ENCODE peak calls at places on chromosomes 2 and 18, in five cellular contexts. N, T, S, B and M are unnamed samples.

GRCh38 chr2:195898505-195898904 is 170.1 kb downstream of the DNAH7 start:
- DNase-seq in N (peak), T (no peak), S (peak), B (peak), M (no peak)

GRCh38 chr2:59575191-59575590 is 978.3 kb downstream of the BCL11A start:
- DNase-seq in N (no peak), T (no peak), S (no peak), B (no peak), M (no peak)

GRCh38 chr2:109736177-109736827 is 57.8 kb upstream of the RGPD5 start:
- DNase-seq in N (peak), T (no peak), S (no peak), B (peak), M (no peak)

GRCh38 chr2:63434597-63434996 is 153.7 kb downstream of the WDPCP start:
- DNase-seq in N (no peak), T (no peak), S (no peak), B (no peak), M (no peak)

GRCh38 chr2:140117371-140117770 is 1337.2 kb upstream of the NXPH2 start:
- DNase-seq in N (no peak), T (no peak), S (no peak), B (peak), M (no peak)

GRCh38 chr2:85181844-85182456 is 48.8 kb downstream of the TCF7L1 start:
- DNase-seq in N (no peak), T (peak), S (no peak), B (no peak), M (no peak)

GRCh38 chr2:187364696-187365095 is 83.4 kb downstream of the CALCRL start:
- DNase-seq in N (no peak), T (no peak), S (no peak), B (no peak), M (no peak)

GRCh38 chr2:84450288-84451227 is 8.5 kb downstream of the SUCLG1 start:
- DNase-seq in N (no peak), T (no peak), S (no peak), B (no peak), M (no peak)

GRCh38 chr2:129354662-129355061 is 624.8 kb upstream of the RAB6C start:
- DNase-seq in N (no peak), T (no peak), S (no peak), B (no peak), M (no peak)

GRCh38 chr2:196066794-196067382 is 1.7 kb downstream of the DNAH7 start:
- DNase-seq in N (no peak), T (no peak), S (no peak), B (peak), M (no peak)

GRCh38 chr2:104026726-104027125 is 827.2 kb upstream of the POU3F3 start:
- DNase-seq in N (no peak), T (no peak), S (no peak), B (no peak), M (no peak)

GRCh38 chr18:76494541-76495403 is at the start of gene ZNF516:
- DNase-seq in N (no peak), T (no peak), S (peak), B (peak), M (no peak)

GRCh38 chr2:129443235-129443884 is 536.1 kb upstream of the RAB6C start:
- DNase-seq in N (no peak), T (no peak), S (no peak), B (no peak), M (no peak)

GRCh38 chr18:33751613-33752221 is 173.7 kb downstream of the ASXL3 start:
- DNase-seq in N (no peak), T (no peak), S (no peak), B (peak), M (no peak)

GRCh38 chr18:41858761-41859555 is 96.1 kb upstream of the PIK3C3 start:
- DNase-seq in N (no peak), T (no peak), S (no peak), B (no peak), M (no peak)

GRCh38 chr18:68148862-68149261 is 566.0 kb downstream of the TMX3 start:
- DNase-seq in N (no peak), T (no peak), S (no peak), B (no peak), M (no peak)

GRCh38 chr2:88603146-88603545 is 24.1 kb downstream of the EIF2AK3 start:
- DNase-seq in N (no peak), T (no peak), S (no peak), B (no peak), M (no peak)

GRCh38 chr2:86623549-86624547 is at the start of gene RNF103:
- DNase-seq in N (peak), T (peak), S (peak), B (peak), M (peak)

GRCh38 chr2:237025090-237025865 is 60.4 kb upstream of the COPS8 start:
- DNase-seq in N (peak), T (peak), S (no peak), B (peak), M (peak)

GRCh38 chr18:48982269-48982668 is 31.5 kb upstream of the SMAD7 start:
- DNase-seq in N (no peak), T (no peak), S (no peak), B (no peak), M (no peak)

GRCh38 chr18:4524096-4524495 is 69.0 kb upstream of the DLGAP1 start:
- DNase-seq in N (no peak), T (no peak), S (no peak), B (no peak), M (no peak)

GRCh38 chr18:5667356-5667755 is 123.6 kb upstream of the EPB41L3 start:
- DNase-seq in N (no peak), T (no peak), S (no peak), B (no peak), M (no peak)

GRCh38 chr2:25558262-25558661 is 115.1 kb downstream of the DTNB start:
- DNase-seq in N (no peak), T (no peak), S (no peak), B (peak), M (peak)

GRCh38 chr2:60405266-60405665 is 148.2 kb downstream of the BCL11A start:
- DNase-seq in N (no peak), T (no peak), S (no peak), B (no peak), M (no peak)

GRCh38 chr18:45962461-45962860 is 4.7 kb downstream of the EPG5 start:
- DNase-seq in N (no peak), T (no peak), S (no peak), B (peak), M (no peak)

GRCh38 chr2:12177052-12177994 is 430.9 kb downstream of the LPIN1 start:
- DNase-seq in N (no peak), T (peak), S (peak), B (peak), M (peak)

GRCh38 chr2:216714412-216714775 is 19.0 kb upstream of the IGFBP5 start:
- DNase-seq in N (no peak), T (no peak), S (no peak), B (peak), M (no peak)

GRCh38 chr18:58539659-58540380 is 89.1 kb downstream of the ALPK2 start:
- DNase-seq in N (no peak), T (no peak), S (no peak), B (peak), M (no peak)

GRCh38 chr2:10720983-10721343 is 467 bp upstream of the ATP6V1C2 start:
- DNase-seq in N (no peak), T (no peak), S (no peak), B (no peak), M (no peak)

GRCh38 chr2:108268001-108268400 is 20.7 kb upstream of the SULT1C2 start:
- DNase-seq in N (no peak), T (no peak), S (no peak), B (peak), M (no peak)

GRCh38 chr2:132420776-132421175 is 4.2 kb downstream of the GPR39 start:
- DNase-seq in N (no peak), T (no peak), S (no peak), B (peak), M (no peak)

GRCh38 chr2:198054299-198054698 is 249.9 kb downstream of the PLCL1 start:
- DNase-seq in N (no peak), T (no peak), S (no peak), B (peak), M (no peak)

GRCh38 chr2:197107291-197108269 is 181.1 kb upstream of the PGAP1 start:
- DNase-seq in N (peak), T (peak), S (peak), B (no peak), M (no peak)

GRCh38 chr2:204628926-204629661 is 83.8 kb downstream of the PARD3B start:
- DNase-seq in N (no peak), T (no peak), S (no peak), B (no peak), M (no peak)

GRCh38 chr2:201854221-201854801 is 48.0 kb downstream of the CDK15 start:
- DNase-seq in N (no peak), T (no peak), S (no peak), B (peak), M (no peak)

GRCh38 chr2:235737396-235737795 is 243.6 kb downstream of the AGAP1 start:
- DNase-seq in N (no peak), T (no peak), S (no peak), B (peak), M (no peak)

GRCh38 chr18:9925369-9925768 is 11.6 kb downstream of the VAPA start:
- DNase-seq in N (no peak), T (no peak), S (no peak), B (no peak), M (no peak)

GRCh38 chr18:44693030-44693784 is 12.5 kb downstream of the SETBP1 start:
- DNase-seq in N (no peak), T (no peak), S (no peak), B (peak), M (no peak)

DNA sequence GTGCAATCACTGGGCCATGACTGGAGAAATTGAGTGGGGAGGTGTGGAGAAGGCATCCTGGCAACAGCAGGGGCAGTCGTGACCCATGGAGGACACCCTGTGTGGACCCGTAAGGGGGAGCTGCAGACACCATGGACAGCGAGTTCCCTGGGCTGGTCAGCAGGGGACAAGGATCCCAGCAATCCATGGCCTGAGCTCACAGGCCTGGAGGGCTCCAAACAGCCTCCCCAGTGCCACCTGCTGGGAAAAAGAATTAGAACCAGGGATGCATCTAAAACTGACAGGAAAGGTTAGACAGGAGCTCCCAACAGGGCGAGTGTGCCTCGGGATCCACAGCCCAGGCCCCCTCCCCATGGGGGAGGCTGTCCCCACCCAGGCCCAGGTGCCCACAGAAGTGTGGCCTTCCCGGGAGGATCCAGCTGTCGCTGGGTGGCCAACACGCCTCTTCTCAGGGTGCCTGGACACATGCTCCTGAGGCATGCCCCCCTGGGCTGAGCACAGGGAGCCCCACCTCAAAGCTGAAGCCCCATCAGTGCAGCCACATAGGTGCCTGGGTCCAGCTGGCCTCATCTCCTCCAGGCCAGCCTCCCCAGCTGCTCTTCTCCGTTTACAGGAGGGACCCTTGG is 20.5 kb upstream of the KIF1A start:
- DNase-seq in N (no peak), T (no peak), S (peak), B (peak), M (no peak)
- TF ChIP-seq CTCF in N (peak), T (no peak), S (peak), B (peak), M (no peak)

GRCh38 chr2:241064008-241064801 is 37.9 kb downstream of the MTERF4 start:
- DNase-seq in N (peak), T (no peak), S (peak), B (peak), M (peak)

GRCh38 chr2:241062342-241063092 is 39.6 kb downstream of the MTERF4 start:
- DNase-seq in N (no peak), T (no peak), S (no peak), B (peak), M (no peak)

GRCh38 chr2:241064802-241065354 is 37.2 kb downstream of the MTERF4 start:
- DNase-seq in N (peak), T (no peak), S (no peak), B (no peak), M (no peak)

GRCh38 chr2:241063093-241063551 is 39.0 kb downstream of the MTERF4 start:
- DNase-seq in N (no peak), T (no peak), S (no peak), B (no peak), M (no peak)

GRCh38 chr2:241063587-241063986 is 38.5 kb downstream of the MTERF4 start:
- DNase-seq in N (peak), T (no peak), S (no peak), B (no peak), M (no peak)
- TF ChIP-seq CTCF in N (no peak), T (no peak), S (no peak), B (peak), M (no peak)

DNA sequence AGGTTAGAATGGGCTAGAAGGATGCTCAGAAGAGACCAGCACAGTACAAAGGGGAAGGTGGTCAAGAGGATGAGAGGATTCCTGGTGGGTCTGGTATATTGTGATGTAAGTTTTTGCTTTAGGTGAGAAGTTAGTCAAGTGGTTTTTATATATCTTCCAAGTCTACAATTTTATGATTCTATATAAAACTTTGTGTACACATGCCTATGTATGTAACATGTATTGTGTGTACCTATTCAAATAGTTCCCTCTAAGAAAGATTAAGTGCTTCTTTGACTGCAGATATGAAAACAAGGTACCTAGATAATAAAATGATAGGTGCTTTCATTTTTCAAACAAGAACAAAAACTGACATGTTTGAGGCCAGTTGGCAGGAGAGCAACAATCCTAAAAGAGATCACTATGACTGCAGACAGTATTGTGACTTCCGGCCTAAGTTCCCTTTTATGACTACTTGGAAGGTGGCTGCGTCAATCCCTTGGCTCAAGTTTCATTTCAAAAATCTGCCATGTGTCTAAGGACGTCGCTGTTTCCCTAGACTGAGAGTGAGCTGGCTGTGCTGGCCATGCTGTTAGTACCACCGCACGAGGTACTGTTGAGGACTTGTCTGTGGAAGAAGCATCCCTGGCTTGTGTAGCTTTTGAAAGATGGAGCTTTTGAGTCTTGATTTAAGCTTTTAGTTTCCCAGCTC is 123.1 kb downstream of the PRPF40A start:
- DNase-seq in N (no peak), T (peak), S (no peak), B (peak), M (peak)
- TF ChIP-seq CTCF in N (no peak), T (no peak), S (no peak), B (no peak), M (peak)

DNA sequence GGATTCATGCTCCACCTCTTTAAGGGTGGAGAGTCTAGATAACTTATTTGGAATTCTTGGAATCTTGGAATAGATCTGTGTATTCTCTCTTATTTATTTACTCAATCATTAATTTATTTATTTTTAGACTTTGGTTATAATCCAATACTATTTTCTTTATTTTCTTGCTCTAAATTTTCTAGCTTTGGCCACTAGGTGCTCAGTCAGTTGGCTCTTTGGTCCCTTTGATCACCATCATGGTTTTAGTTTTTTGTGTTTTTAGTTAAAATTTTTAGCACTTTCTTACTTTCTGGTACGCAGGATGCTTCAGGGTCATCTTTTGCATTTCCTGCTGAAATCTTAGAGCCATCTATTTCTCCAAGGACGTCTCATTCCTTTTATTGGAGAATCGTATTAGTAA is 5.2 kb upstream of the PLEK start:
- DNase-seq in N (no peak), T (no peak), S (no peak), B (no peak), M (no peak)
- TF ChIP-seq CTCF in N (no peak), T (no peak), S (no peak), B (no peak), M (no peak)

DNA sequence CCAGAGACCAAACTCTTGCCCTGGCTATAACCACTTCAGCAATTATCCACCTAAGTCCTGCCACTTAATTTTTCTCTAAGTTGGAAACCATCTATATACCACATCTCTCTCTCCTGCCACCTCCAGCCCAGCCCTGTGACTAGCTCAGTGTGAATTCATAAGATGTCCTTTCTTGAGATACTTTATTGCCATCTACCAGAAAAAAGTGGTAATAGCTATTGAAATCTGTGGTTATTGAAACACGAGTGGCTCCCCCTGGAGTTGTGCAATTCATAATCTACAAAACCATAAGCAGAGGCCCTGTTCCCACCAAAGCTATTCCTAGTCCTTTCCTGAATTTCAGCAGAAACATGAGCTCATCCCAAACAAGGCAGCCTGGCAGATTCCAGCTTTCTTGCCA is 324.0 kb downstream of the TXNL1 start:
- DNase-seq in N (no peak), T (no peak), S (no peak), B (peak), M (no peak)
- TF ChIP-seq CTCF in N (no peak), T (no peak), S (no peak), B (no peak), M (no peak)

GRCh38 chr2:7429733-7430132 is 512.5 kb downstream of the RNF144A start:
- DNase-seq in N (no peak), T (no peak), S (no peak), B (no peak), M (no peak)
- TF ChIP-seq CTCF in N (no peak), T (no peak), S (no peak), B (no peak), M (no peak)

GRCh38 chr18:75041586-75041985 is 167.4 kb downstream of the PTGR3 start:
- DNase-seq in N (no peak), T (no peak), S (no peak), B (peak), M (no peak)
- TF ChIP-seq CTCF in N (peak), T (no peak), S (no peak), B (peak), M (peak)

GRCh38 chr2:61832183-61832841 is 21.5 kb downstream of the FAM161A start:
- DNase-seq in N (no peak), T (no peak), S (no peak), B (no peak), M (no peak)
- TF ChIP-seq CTCF in N (no peak), T (no peak), S (no peak), B (no peak), M (no peak)

GRCh38 chr2:24008672-24009366 is 1.1 kb upstream of the MFSD2B start:
- DNase-seq in N (no peak), T (no peak), S (no peak), B (no peak), M (no peak)

GRCh38 chr2:24011278-24012104 is 1.6 kb downstream of the MFSD2B start:
- DNase-seq in N (no peak), T (no peak), S (no peak), B (no peak), M (no peak)

GRCh38 chr2:24010477-24011277 is 792 bp downstream of the MFSD2B start:
- DNase-seq in N (no peak), T (no peak), S (no peak), B (no peak), M (no peak)

GRCh38 chr2:24009367-24009679 is 562 bp upstream of the MFSD2B start:
- DNase-seq in N (no peak), T (no peak), S (no peak), B (no peak), M (no peak)

GRCh38 chr2:24009680-24010476 is at the start of gene MFSD2B:
- DNase-seq in N (no peak), T (no peak), S (no peak), B (no peak), M (no peak)
- TF ChIP-seq CTCF in N (no peak), T (no peak), S (no peak), B (no peak), M (no peak)

DNA sequence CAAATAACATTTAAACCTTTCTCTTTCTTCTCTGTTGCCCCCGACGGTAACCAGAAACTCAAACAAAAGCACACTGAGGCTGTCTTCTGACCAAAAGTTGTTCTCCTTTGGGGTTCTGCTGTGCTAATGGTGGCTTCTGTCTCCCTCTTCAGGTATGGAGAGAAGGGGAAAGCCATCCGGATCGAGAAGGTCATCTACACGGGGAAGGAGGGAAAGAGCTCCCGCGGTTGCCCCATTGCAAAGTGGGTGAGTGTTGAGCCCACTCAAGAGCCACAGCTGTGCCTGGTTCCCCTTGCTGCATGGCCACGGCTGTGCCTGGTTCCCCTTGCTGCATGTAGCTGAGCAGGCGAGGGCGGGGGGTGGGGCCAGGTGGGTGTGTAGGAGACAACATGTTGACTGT is 67.4 kb downstream of the BOLA3 start:
- DNase-seq in N (no peak), T (no peak), S (no peak), B (no peak), M (no peak)
- TF ChIP-seq CTCF in N (no peak), T (no peak), S (no peak), B (peak), M (peak)